ENCODE peak calls at places on chromosomes 6 and 20, in four cellular contexts. One of them, this sample, is unnamed.
A peak's percentile ranks its signal among the peaks of the same experiment; 100 is the strongest.

GRCh38 chr20:49768204-49769124 is 44.2 kb upstream of the SLC9A8 start:
- DNase-seq in colonic mucosa: peak; percentile 63
- DNase-seq in K562: no peak
- DNase-seq in heart left ventricle: peak; percentile 69
- DNase-seq in this sample: no peak

GRCh38 chr20:63005862-63006564 is 751 bp downstream of the BHLHE23 start:
- DNase-seq in K562: no peak
- DNase-seq in heart left ventricle: no peak
- DNase-seq in colonic mucosa: no peak
- DNase-seq in this sample: no peak

GRCh38 chr20:22586645-22587310 is 2.4 kb upstream of the FOXA2 start:
- DNase-seq in K562: peak; percentile 72
- DNase-seq in colonic mucosa: peak; percentile 85
- DNase-seq in heart left ventricle: no peak
- DNase-seq in this sample: peak; percentile 85

GRCh38 chr20:1813101-1813529 is 82.1 kb upstream of the SIRPA start:
- DNase-seq in heart left ventricle: peak; percentile 87
- DNase-seq in K562: no peak
- DNase-seq in colonic mucosa: no peak
- DNase-seq in this sample: no peak

GRCh38 chr6:82240191-82240590 is 7.4 kb downstream of the IBTK start:
- DNase-seq in K562: no peak
- DNase-seq in heart left ventricle: no peak
- DNase-seq in colonic mucosa: no peak
- DNase-seq in this sample: no peak

GRCh38 chr6:166636191-166636938 is 9.3 kb upstream of the RPS6KA2 start:
- DNase-seq in colonic mucosa: no peak
- DNase-seq in K562: no peak
- DNase-seq in heart left ventricle: peak; percentile 61
- DNase-seq in this sample: no peak

GRCh38 chr6:44804546-44804945 is 417.0 kb downstream of the CDC5L start:
- DNase-seq in heart left ventricle: no peak
- DNase-seq in colonic mucosa: no peak
- DNase-seq in K562: no peak
- DNase-seq in this sample: no peak

GRCh38 chr20:911882-912600 is 4.1 kb downstream of the ANGPT4 start:
- DNase-seq in heart left ventricle: no peak
- DNase-seq in colonic mucosa: no peak
- DNase-seq in K562: no peak
- DNase-seq in this sample: no peak

GRCh38 chr6:170276369-170277057 is 14.4 kb downstream of the DLL1 start:
- DNase-seq in K562: no peak
- DNase-seq in heart left ventricle: peak; percentile 82
- DNase-seq in colonic mucosa: no peak
- DNase-seq in this sample: no peak

GRCh38 chr6:34344314-34344713 is 48.2 kb downstream of the NUDT3 start:
- DNase-seq in colonic mucosa: no peak
- DNase-seq in K562: no peak
- DNase-seq in heart left ventricle: no peak
- DNase-seq in this sample: no peak

GRCh38 chr6:119241124-119241491 is 108.5 kb downstream of the MAN1A1 start:
- DNase-seq in colonic mucosa: no peak
- DNase-seq in heart left ventricle: no peak
- DNase-seq in K562: no peak
- DNase-seq in this sample: no peak

GRCh38 chr6:79230149-79230548 is 4.3 kb downstream of the HMGN3 start:
- DNase-seq in heart left ventricle: no peak
- DNase-seq in colonic mucosa: no peak
- DNase-seq in K562: no peak
- DNase-seq in this sample: no peak

GRCh38 chr6:82711992-82712788 is 348.6 kb downstream of the TPBG start:
- DNase-seq in K562: no peak
- DNase-seq in colonic mucosa: no peak
- DNase-seq in heart left ventricle: no peak
- DNase-seq in this sample: no peak

GRCh38 chr6:127879685-127880084 is 21.2 kb downstream of the THEMIS start:
- DNase-seq in K562: no peak
- DNase-seq in colonic mucosa: no peak
- DNase-seq in heart left ventricle: no peak
- DNase-seq in this sample: peak; percentile 43

GRCh38 chr6:154537486-154537885 is 27.0 kb upstream of the CNKSR3 start:
- DNase-seq in K562: no peak
- DNase-seq in heart left ventricle: no peak
- DNase-seq in colonic mucosa: peak; percentile 59
- DNase-seq in this sample: peak; percentile 36

GRCh38 chr20:52361650-52362049 is 170.1 kb upstream of the ZFP64 start:
- DNase-seq in heart left ventricle: no peak
- DNase-seq in K562: no peak
- DNase-seq in colonic mucosa: no peak
- DNase-seq in this sample: no peak

GRCh38 chr6:1610497-1611321 is 994 bp downstream of the FOXC1 start:
- DNase-seq in heart left ventricle: no peak
- DNase-seq in K562: no peak
- DNase-seq in colonic mucosa: no peak
- DNase-seq in this sample: no peak

GRCh38 chr6:100986921-100987320 is 105.8 kb upstream of the ASCC3 start:
- DNase-seq in K562: no peak
- DNase-seq in colonic mucosa: no peak
- DNase-seq in heart left ventricle: no peak
- DNase-seq in this sample: no peak

GRCh38 chr6:100461273-100461919 is 3.3 kb downstream of the SIM1 start:
- DNase-seq in colonic mucosa: no peak
- DNase-seq in K562: no peak
- DNase-seq in heart left ventricle: no peak
- DNase-seq in this sample: no peak

GRCh38 chr6:117591405-117591804 is 10.9 kb downstream of the GOPC start:
- DNase-seq in colonic mucosa: peak; percentile 25
- DNase-seq in K562: no peak
- DNase-seq in heart left ventricle: no peak
- DNase-seq in this sample: no peak

GRCh38 chr20:60627751-60628565 is 624.1 kb upstream of the CDH4 start:
- DNase-seq in colonic mucosa: no peak
- DNase-seq in K562: no peak
- DNase-seq in heart left ventricle: no peak
- DNase-seq in this sample: no peak

GRCh38 chr6:142374090-142374783 is 72.4 kb downstream of the ADGRG6 start:
- DNase-seq in heart left ventricle: no peak
- DNase-seq in K562: no peak
- DNase-seq in colonic mucosa: no peak
- DNase-seq in this sample: no peak

GRCh38 chr20:51800132-51800721 is 2.1 kb downstream of the SALL4 start:
- DNase-seq in K562: peak; percentile 75
- DNase-seq in heart left ventricle: peak; percentile 35
- DNase-seq in colonic mucosa: peak; percentile 75
- DNase-seq in this sample: peak; percentile 74

GRCh38 chr6:118187568-118188164 is 280.6 kb downstream of the SLC35F1 start:
- DNase-seq in heart left ventricle: peak; percentile 41
- DNase-seq in K562: no peak
- DNase-seq in colonic mucosa: no peak
- DNase-seq in this sample: no peak

GRCh38 chr6:56927538-56928453 is 27.1 kb upstream of the BEND6 start:
- DNase-seq in K562: no peak
- DNase-seq in colonic mucosa: no peak
- DNase-seq in heart left ventricle: no peak
- DNase-seq in this sample: no peak
- TF ChIP-seq CTCF in K562: no peak
- TF ChIP-seq CTCF in colonic mucosa: no peak
- TF ChIP-seq CTCF in heart left ventricle: no peak
- TF ChIP-seq CTCF in this sample: no peak

GRCh38 chr20:41034239-41034638 is 5.6 kb downstream of the TOP1 start:
- DNase-seq in K562: peak; percentile 74
- DNase-seq in heart left ventricle: no peak
- DNase-seq in colonic mucosa: no peak
- DNase-seq in this sample: no peak

GRCh38 chr20:41031243-41031619 is 2.6 kb downstream of the TOP1 start:
- DNase-seq in colonic mucosa: no peak
- DNase-seq in K562: no peak
- DNase-seq in heart left ventricle: no peak
- DNase-seq in this sample: no peak

GRCh38 chr20:41029150-41029872 is 689 bp downstream of the TOP1 start:
- DNase-seq in heart left ventricle: peak; percentile 36
- DNase-seq in colonic mucosa: peak; percentile 40
- DNase-seq in K562: peak; percentile 64
- DNase-seq in this sample: peak; percentile 69

GRCh38 chr20:41030536-41031242 is 2.1 kb downstream of the TOP1 start:
- DNase-seq in heart left ventricle: no peak
- DNase-seq in colonic mucosa: no peak
- DNase-seq in K562: no peak
- DNase-seq in this sample: no peak

GRCh38 chr20:41032243-41032642 is 3.6 kb downstream of the TOP1 start:
- DNase-seq in heart left ventricle: no peak
- DNase-seq in K562: no peak
- DNase-seq in colonic mucosa: no peak
- DNase-seq in this sample: no peak
- H3K4me3 ChIP-seq in heart left ventricle: no peak overlapping the region
- H3K4me3 ChIP-seq in K562: peak overlapping the region; percentile 14
- H3K4me3 ChIP-seq in colonic mucosa: no peak overlapping the region
- H3K4me3 ChIP-seq in this sample: no peak overlapping the region

GRCh38 chr20:62002882-62003480 is 62.7 kb downstream of the TAF4 start:
- DNase-seq in heart left ventricle: no peak
- DNase-seq in K562: no peak
- DNase-seq in colonic mucosa: no peak
- DNase-seq in this sample: no peak

GRCh38 chr20:61997891-61998290 is 67.8 kb downstream of the TAF4 start:
- DNase-seq in heart left ventricle: no peak
- DNase-seq in colonic mucosa: no peak
- DNase-seq in K562: no peak
- DNase-seq in this sample: no peak

GRCh38 chr20:61998343-61999121 is 67.1 kb downstream of the TAF4 start:
- DNase-seq in K562: no peak
- DNase-seq in heart left ventricle: no peak
- DNase-seq in colonic mucosa: no peak
- DNase-seq in this sample: no peak

GRCh38 chr20:62003567-62004405 is 61.9 kb downstream of the TAF4 start:
- DNase-seq in K562: no peak
- DNase-seq in heart left ventricle: no peak
- DNase-seq in colonic mucosa: no peak
- DNase-seq in this sample: no peak

DNA sequence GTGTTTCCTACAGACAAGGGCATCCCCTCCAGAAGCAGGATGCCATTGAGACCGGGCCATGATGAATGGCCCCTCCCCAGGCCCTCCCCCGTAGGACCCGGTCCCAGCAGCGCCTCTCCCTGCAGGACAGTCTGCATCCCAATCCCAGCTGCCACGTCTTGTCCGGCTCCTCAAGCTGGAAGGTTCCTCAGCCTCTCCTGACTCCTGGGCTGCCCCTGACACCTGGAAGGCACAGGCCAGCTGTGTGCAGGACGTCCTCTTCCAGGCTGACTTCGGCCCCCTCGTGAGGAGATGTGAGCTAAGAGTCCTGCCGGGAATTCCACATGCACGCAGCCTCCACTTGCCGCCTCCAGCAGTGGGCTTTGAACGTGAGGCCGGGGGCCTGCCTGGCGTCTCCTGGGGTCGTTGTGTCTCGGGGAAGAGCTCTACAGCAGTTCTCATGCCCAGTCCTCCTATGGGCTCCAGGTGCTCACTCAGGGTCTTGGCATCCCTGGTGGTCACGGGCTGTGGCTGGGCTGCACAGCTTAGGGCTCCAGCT is 64.4 kb downstream of the TAF4 start:
- DNase-seq in colonic mucosa: no peak
- DNase-seq in heart left ventricle: no peak
- DNase-seq in K562: no peak
- DNase-seq in this sample: peak; percentile 33
- H3K36me3 ChIP-seq in colonic mucosa: peaks cover 8% of the 10 kb centered on the region
- H3K36me3 ChIP-seq in heart left ventricle: peaks cover 98% of the 10 kb centered on the region
- H3K36me3 ChIP-seq in K562: peaks cover 92% of the 10 kb centered on the region
- H3K36me3 ChIP-seq in this sample: peaks cover 6% of the 10 kb centered on the region

GRCh38 chr6:158559895-158560786 is at the start of gene TMEM181:
- DNase-seq in heart left ventricle: peak; percentile 88
- DNase-seq in colonic mucosa: peak; percentile 87
- DNase-seq in K562: peak; percentile 97
- DNase-seq in this sample: peak; percentile 92
- TF ChIP-seq CTCF in heart left ventricle: no peak
- TF ChIP-seq CTCF in colonic mucosa: no peak
- TF ChIP-seq CTCF in K562: peak; percentile 4
- TF ChIP-seq CTCF in this sample: no peak

DNA sequence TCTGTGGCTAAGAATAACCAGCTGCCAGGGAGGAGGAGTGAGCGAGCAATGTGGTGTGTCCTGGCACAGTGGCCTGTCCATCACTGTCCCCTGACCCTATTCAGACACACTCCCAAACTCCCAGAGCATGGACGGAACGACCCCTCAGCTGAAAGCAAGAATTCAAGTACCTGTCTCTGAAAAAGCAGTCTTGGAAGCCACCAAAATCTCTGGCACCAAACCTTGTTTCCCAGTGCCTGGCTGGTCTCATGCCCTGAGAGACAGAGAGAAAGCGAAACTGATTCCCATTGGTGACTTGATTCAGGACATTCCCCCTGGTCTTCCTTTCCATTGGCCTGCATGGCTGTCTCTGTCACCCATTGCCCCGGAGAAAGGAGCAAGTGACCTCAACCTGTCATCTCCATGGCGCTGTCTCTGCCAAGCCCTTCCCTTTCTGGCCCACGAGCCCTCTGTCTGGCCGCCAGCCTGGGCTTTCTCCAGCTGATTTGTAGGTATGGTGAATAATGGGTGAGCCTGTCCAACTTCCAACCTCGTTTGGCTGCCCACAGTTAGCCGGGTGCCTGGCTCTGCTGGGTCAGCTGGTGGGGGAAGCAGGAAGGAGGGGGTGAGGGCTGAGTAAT is at the start of gene DDO:
- DNase-seq in colonic mucosa: peak; percentile 47
- DNase-seq in K562: no peak
- DNase-seq in heart left ventricle: peak; percentile 91
- DNase-seq in this sample: peak; percentile 61
- H3K4me3 ChIP-seq in colonic mucosa: peak within 1 kb of the TSS; percentile 17
- H3K4me3 ChIP-seq in K562: no peak within 1 kb of the TSS
- H3K4me3 ChIP-seq in heart left ventricle: peak within 1 kb of the TSS; percentile 23
- H3K4me3 ChIP-seq in this sample: no peak within 1 kb of the TSS

DNA sequence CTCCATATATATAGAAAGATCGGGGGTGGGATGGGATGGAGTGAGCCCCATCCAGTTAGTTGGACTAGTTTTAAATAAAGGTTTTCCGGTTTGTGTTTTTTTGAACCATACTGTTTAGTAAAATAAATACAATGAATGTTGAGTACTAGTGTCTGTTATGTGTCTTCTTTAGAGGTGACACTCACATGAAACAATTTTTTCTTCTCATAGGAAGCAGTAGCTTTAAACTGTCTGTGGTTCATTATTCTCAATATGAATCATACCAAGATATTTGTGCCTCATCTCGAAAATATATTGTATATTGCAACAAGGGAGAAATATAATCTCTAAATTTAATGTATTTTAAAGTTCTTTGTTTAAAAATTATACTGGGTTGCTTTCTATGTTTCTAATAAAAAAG is 33.4 kb downstream of the HSF2 start:
- DNase-seq in K562: no peak
- DNase-seq in heart left ventricle: no peak
- DNase-seq in colonic mucosa: no peak
- DNase-seq in this sample: no peak
- H3K36me3 ChIP-seq in K562: peaks cover 74% of the 10 kb centered on the region
- H3K36me3 ChIP-seq in heart left ventricle: peaks cover 83% of the 10 kb centered on the region
- H3K36me3 ChIP-seq in colonic mucosa: no peaks in the 10 kb centered on the region
- H3K36me3 ChIP-seq in this sample: no peaks in the 10 kb centered on the region